ENCODE peak calls at places on chromosomes 11 and 22, in ten cellular contexts. B is SW 1271; L is DMS53; R is stimulated activated CD8-positive, alpha-beta memory T cell treated with anti-CD3 and anti-CD28 coated beads, Interleukin-2, amount 100 ng/mL, for 48 hours; X is amniotic stem cell; A is tibial artery; M is NCI-H345; F is glutamatergic neuron; P is GF-D8; S is naive thymus-derived CD8-positive, alpha-beta T cell. I is an unnamed sample.

GRCh38 chr11:70825893-70826540 is 426.4 kb downstream of the SHANK2 start:
- DNase-seq in M (no peak), B (no peak), S (no peak), X (no peak), L (no peak), A (no peak), R (no peak), P (no peak), F (no peak), I (no peak)

GRCh38 chr11:20015101-20015500 is 145.2 kb downstream of the DBX1 start:
- DNase-seq in P (no peak), M (no peak), S (no peak), X (no peak), F (no peak), A (no peak), B (no peak), L (no peak), R (no peak), I (no peak)

GRCh38 chr11:2534131-2534956 is 89.5 kb downstream of the KCNQ1 start:
- DNase-seq in X (no peak), F (peak; percentile 21), A (no peak), M (no peak), S (no peak), B (no peak), L (peak; percentile 35), P (no peak), R (no peak), I (no peak)

GRCh38 chr11:70399681-70400112 is 1.4 kb downstream of the CTTN start:
- DNase-seq in X (peak; percentile 92), M (no peak), R (no peak), S (no peak), B (peak; percentile 84), P (no peak), L (no peak), A (peak; percentile 92), F (no peak), I (no peak)

GRCh38 chr11:73257342-73258103 is 14.6 kb upstream of the P2RY6 start:
- DNase-seq in L (no peak), M (no peak), B (peak; percentile 38), S (no peak), A (peak; percentile 64), F (no peak), R (no peak), P (no peak), X (peak; percentile 88), I (no peak)

GRCh38 chr22:44574057-44574456 is 76.0 kb upstream of the RTL6 start:
- DNase-seq in X (peak; percentile 68), A (no peak), B (no peak), R (no peak), P (no peak), S (no peak), F (no peak), M (no peak), L (peak; percentile 50), I (no peak)

GRCh38 chr11:93541884-93542752 is 1.1 kb downstream of the SMCO4 start:
- DNase-seq in B (no peak), F (peak; percentile 30), M (peak; percentile 72), L (peak; percentile 93), X (peak; percentile 7), A (peak; percentile 36), P (no peak), S (peak; percentile 30), R (no peak), I (peak; percentile 46)

GRCh38 chr11:74739546-74740270 is 8.5 kb upstream of the CHRDL2 start:
- DNase-seq in B (no peak), M (no peak), P (no peak), L (peak; percentile 95), A (peak; percentile 44), R (no peak), X (peak; percentile 26), S (peak; percentile 48), F (peak; percentile 58), I (peak; percentile 45)

GRCh38 chr11:2807276-2807681 is 78.3 kb downstream of the CDKN1C start:
- DNase-seq in X (no peak), F (peak; percentile 28), A (peak; percentile 71), M (peak; percentile 15), P (no peak), S (no peak), R (no peak), L (peak; percentile 58), B (no peak), I (no peak)

GRCh38 chr11:64081663-64082442 is 46.1 kb downstream of the FLRT1 start:
- DNase-seq in S (no peak), R (no peak), B (no peak), M (peak; percentile 95), X (no peak), L (peak; percentile 97), A (no peak), F (no peak), P (no peak), I (no peak)

GRCh38 chr22:42283288-42284229 is 13.1 kb upstream of the TCF20 start:
- DNase-seq in X (no peak), M (no peak), P (no peak), F (peak; percentile 82), B (no peak), S (peak; percentile 53), A (no peak), R (peak; percentile 25), L (no peak), I (no peak)

GRCh38 chr11:32113200-32113599 is 22.3 kb downstream of the RCN1 start:
- DNase-seq in R (no peak), F (no peak), M (no peak), X (no peak), B (no peak), S (no peak), P (no peak), A (no peak), L (peak; percentile 48), I (no peak)